ENCODE peak calls at places on chromosomes 1 and 21, in eight cellular contexts. One of them, this sample, is unnamed.

GRCh38 chr1:66931548-66932124 is 6.8 kb downstream of the MIER1 start:
- DNase-seq in activated naive CD4-positive, alpha-beta T cell treated with Interleukin-2 at 50 U/mL for 16 hours: no peak
- DNase-seq in stimulated activated CD8-positive, alpha-beta memory T cell treated with anti-CD3 and anti-CD28 coated beads, Interleukin-4, amount 100 ng/mL, for 1 hour: no peak
- DNase-seq in stimulated activated CD4-positive, alpha-beta T cell treated with anti-CD3 and anti-CD28 coated beads, Interleukin-2, amount 100 ng/mL, for 24 hours: no peak
- DNase-seq in fibroblast of gingiva: no peak
- DNase-seq in nephron progenitor cell: no peak
- DNase-seq in lung microvascular endothelial cell: peak; percentile 25
- DNase-seq in PC-3: no peak
- DNase-seq in this sample: no peak

GRCh38 chr1:110610084-110610483 is 3.9 kb upstream of the KCNA2 start:
- DNase-seq in stimulated activated CD8-positive, alpha-beta memory T cell treated with anti-CD3 and anti-CD28 coated beads, Interleukin-4, amount 100 ng/mL, for 1 hour: no peak
- DNase-seq in fibroblast of gingiva: no peak
- DNase-seq in nephron progenitor cell: no peak
- DNase-seq in activated naive CD4-positive, alpha-beta T cell treated with Interleukin-2 at 50 U/mL for 16 hours: no peak
- DNase-seq in lung microvascular endothelial cell: no peak
- DNase-seq in stimulated activated CD4-positive, alpha-beta T cell treated with anti-CD3 and anti-CD28 coated beads, Interleukin-2, amount 100 ng/mL, for 24 hours: no peak
- DNase-seq in PC-3: no peak
- DNase-seq in this sample: no peak

GRCh38 chr1:189606795-189607476 is 870.7 kb downstream of the BRINP3 start:
- DNase-seq in stimulated activated CD4-positive, alpha-beta T cell treated with anti-CD3 and anti-CD28 coated beads, Interleukin-2, amount 100 ng/mL, for 24 hours: no peak
- DNase-seq in fibroblast of gingiva: peak; percentile 1
- DNase-seq in stimulated activated CD8-positive, alpha-beta memory T cell treated with anti-CD3 and anti-CD28 coated beads, Interleukin-4, amount 100 ng/mL, for 1 hour: no peak
- DNase-seq in lung microvascular endothelial cell: no peak
- DNase-seq in nephron progenitor cell: no peak
- DNase-seq in PC-3: peak; percentile 88
- DNase-seq in activated naive CD4-positive, alpha-beta T cell treated with Interleukin-2 at 50 U/mL for 16 hours: no peak
- DNase-seq in this sample: no peak

GRCh38 chr1:206890125-206890637 is 7.1 kb upstream of the IL24 start:
- DNase-seq in lung microvascular endothelial cell: peak; percentile 43
- DNase-seq in stimulated activated CD4-positive, alpha-beta T cell treated with anti-CD3 and anti-CD28 coated beads, Interleukin-2, amount 100 ng/mL, for 24 hours: peak; percentile 31
- DNase-seq in PC-3: peak; percentile 99
- DNase-seq in nephron progenitor cell: no peak
- DNase-seq in activated naive CD4-positive, alpha-beta T cell treated with Interleukin-2 at 50 U/mL for 16 hours: no peak
- DNase-seq in stimulated activated CD8-positive, alpha-beta memory T cell treated with anti-CD3 and anti-CD28 coated beads, Interleukin-4, amount 100 ng/mL, for 1 hour: no peak
- DNase-seq in fibroblast of gingiva: peak; percentile 45
- DNase-seq in this sample: no peak

GRCh38 chr21:42026072-42026415 is 15.9 kb upstream of the ZBTB21 start:
- DNase-seq in stimulated activated CD8-positive, alpha-beta memory T cell treated with anti-CD3 and anti-CD28 coated beads, Interleukin-4, amount 100 ng/mL, for 1 hour: no peak
- DNase-seq in nephron progenitor cell: no peak
- DNase-seq in lung microvascular endothelial cell: no peak
- DNase-seq in activated naive CD4-positive, alpha-beta T cell treated with Interleukin-2 at 50 U/mL for 16 hours: no peak
- DNase-seq in PC-3: no peak
- DNase-seq in stimulated activated CD4-positive, alpha-beta T cell treated with anti-CD3 and anti-CD28 coated beads, Interleukin-2, amount 100 ng/mL, for 24 hours: no peak
- DNase-seq in fibroblast of gingiva: no peak
- DNase-seq in this sample: no peak

GRCh38 chr1:173097001-173097400 is 46.3 kb upstream of the TNFSF18 start:
- DNase-seq in activated naive CD4-positive, alpha-beta T cell treated with Interleukin-2 at 50 U/mL for 16 hours: no peak
- DNase-seq in nephron progenitor cell: no peak
- DNase-seq in fibroblast of gingiva: no peak
- DNase-seq in PC-3: peak; percentile 82
- DNase-seq in lung microvascular endothelial cell: no peak
- DNase-seq in stimulated activated CD8-positive, alpha-beta memory T cell treated with anti-CD3 and anti-CD28 coated beads, Interleukin-4, amount 100 ng/mL, for 1 hour: no peak
- DNase-seq in stimulated activated CD4-positive, alpha-beta T cell treated with anti-CD3 and anti-CD28 coated beads, Interleukin-2, amount 100 ng/mL, for 24 hours: no peak
- DNase-seq in this sample: no peak

GRCh38 chr1:97849350-97850339 is 71.2 kb downstream of the DPYD start:
- DNase-seq in stimulated activated CD4-positive, alpha-beta T cell treated with anti-CD3 and anti-CD28 coated beads, Interleukin-2, amount 100 ng/mL, for 24 hours: no peak
- DNase-seq in fibroblast of gingiva: peak; percentile 66
- DNase-seq in stimulated activated CD8-positive, alpha-beta memory T cell treated with anti-CD3 and anti-CD28 coated beads, Interleukin-4, amount 100 ng/mL, for 1 hour: no peak
- DNase-seq in activated naive CD4-positive, alpha-beta T cell treated with Interleukin-2 at 50 U/mL for 16 hours: no peak
- DNase-seq in PC-3: peak; percentile 83
- DNase-seq in lung microvascular endothelial cell: no peak
- DNase-seq in nephron progenitor cell: no peak
- DNase-seq in this sample: no peak

GRCh38 chr1:44359234-44359937 is 4.3 kb upstream of the ERI3 start:
- DNase-seq in nephron progenitor cell: peak; percentile 29
- DNase-seq in activated naive CD4-positive, alpha-beta T cell treated with Interleukin-2 at 50 U/mL for 16 hours: no peak
- DNase-seq in PC-3: peak; percentile 50
- DNase-seq in stimulated activated CD8-positive, alpha-beta memory T cell treated with anti-CD3 and anti-CD28 coated beads, Interleukin-4, amount 100 ng/mL, for 1 hour: no peak
- DNase-seq in stimulated activated CD4-positive, alpha-beta T cell treated with anti-CD3 and anti-CD28 coated beads, Interleukin-2, amount 100 ng/mL, for 24 hours: no peak
- DNase-seq in fibroblast of gingiva: no peak
- DNase-seq in lung microvascular endothelial cell: no peak
- DNase-seq in this sample: no peak

GRCh38 chr1:218467101-218467728 is 122.1 kb downstream of the TGFB2 start:
- DNase-seq in stimulated activated CD4-positive, alpha-beta T cell treated with anti-CD3 and anti-CD28 coated beads, Interleukin-2, amount 100 ng/mL, for 24 hours: no peak
- DNase-seq in lung microvascular endothelial cell: no peak
- DNase-seq in activated naive CD4-positive, alpha-beta T cell treated with Interleukin-2 at 50 U/mL for 16 hours: no peak
- DNase-seq in PC-3: no peak
- DNase-seq in stimulated activated CD8-positive, alpha-beta memory T cell treated with anti-CD3 and anti-CD28 coated beads, Interleukin-4, amount 100 ng/mL, for 1 hour: no peak
- DNase-seq in fibroblast of gingiva: peak; percentile 88
- DNase-seq in nephron progenitor cell: no peak
- DNase-seq in this sample: no peak

GRCh38 chr1:220734571-220735326 is 13.4 kb upstream of the MTARC2 start:
- DNase-seq in fibroblast of gingiva: peak; percentile 63
- DNase-seq in activated naive CD4-positive, alpha-beta T cell treated with Interleukin-2 at 50 U/mL for 16 hours: no peak
- DNase-seq in nephron progenitor cell: no peak
- DNase-seq in stimulated activated CD4-positive, alpha-beta T cell treated with anti-CD3 and anti-CD28 coated beads, Interleukin-2, amount 100 ng/mL, for 24 hours: no peak
- DNase-seq in lung microvascular endothelial cell: peak; percentile 84
- DNase-seq in stimulated activated CD8-positive, alpha-beta memory T cell treated with anti-CD3 and anti-CD28 coated beads, Interleukin-4, amount 100 ng/mL, for 1 hour: no peak
- DNase-seq in PC-3: peak; percentile 93
- DNase-seq in this sample: no peak

GRCh38 chr1:13597166-13597565 is 13.5 kb downstream of the PDPN start:
- DNase-seq in stimulated activated CD4-positive, alpha-beta T cell treated with anti-CD3 and anti-CD28 coated beads, Interleukin-2, amount 100 ng/mL, for 24 hours: no peak
- DNase-seq in fibroblast of gingiva: no peak
- DNase-seq in activated naive CD4-positive, alpha-beta T cell treated with Interleukin-2 at 50 U/mL for 16 hours: no peak
- DNase-seq in stimulated activated CD8-positive, alpha-beta memory T cell treated with anti-CD3 and anti-CD28 coated beads, Interleukin-4, amount 100 ng/mL, for 1 hour: no peak
- DNase-seq in nephron progenitor cell: no peak
- DNase-seq in lung microvascular endothelial cell: no peak
- DNase-seq in PC-3: peak; percentile 9
- DNase-seq in this sample: no peak

GRCh38 chr1:107789817-107790609 is 175.0 kb downstream of the VAV3 start:
- DNase-seq in stimulated activated CD8-positive, alpha-beta memory T cell treated with anti-CD3 and anti-CD28 coated beads, Interleukin-4, amount 100 ng/mL, for 1 hour: no peak
- DNase-seq in stimulated activated CD4-positive, alpha-beta T cell treated with anti-CD3 and anti-CD28 coated beads, Interleukin-2, amount 100 ng/mL, for 24 hours: no peak
- DNase-seq in lung microvascular endothelial cell: no peak
- DNase-seq in PC-3: no peak
- DNase-seq in fibroblast of gingiva: no peak
- DNase-seq in activated naive CD4-positive, alpha-beta T cell treated with Interleukin-2 at 50 U/mL for 16 hours: no peak
- DNase-seq in nephron progenitor cell: no peak
- DNase-seq in this sample: no peak

GRCh38 chr1:106961671-106962070 is 94.8 kb upstream of the PRMT6 start:
- DNase-seq in fibroblast of gingiva: no peak
- DNase-seq in nephron progenitor cell: no peak
- DNase-seq in stimulated activated CD4-positive, alpha-beta T cell treated with anti-CD3 and anti-CD28 coated beads, Interleukin-2, amount 100 ng/mL, for 24 hours: no peak
- DNase-seq in activated naive CD4-positive, alpha-beta T cell treated with Interleukin-2 at 50 U/mL for 16 hours: no peak
- DNase-seq in stimulated activated CD8-positive, alpha-beta memory T cell treated with anti-CD3 and anti-CD28 coated beads, Interleukin-4, amount 100 ng/mL, for 1 hour: no peak
- DNase-seq in PC-3: no peak
- DNase-seq in lung microvascular endothelial cell: no peak
- DNase-seq in this sample: no peak

GRCh38 chr1:51417496-51418383 is 87.4 kb upstream of the TTC39A start:
- DNase-seq in lung microvascular endothelial cell: no peak
- DNase-seq in PC-3: no peak
- DNase-seq in fibroblast of gingiva: no peak
- DNase-seq in nephron progenitor cell: no peak
- DNase-seq in stimulated activated CD4-positive, alpha-beta T cell treated with anti-CD3 and anti-CD28 coated beads, Interleukin-2, amount 100 ng/mL, for 24 hours: no peak
- DNase-seq in activated naive CD4-positive, alpha-beta T cell treated with Interleukin-2 at 50 U/mL for 16 hours: no peak
- DNase-seq in stimulated activated CD8-positive, alpha-beta memory T cell treated with anti-CD3 and anti-CD28 coated beads, Interleukin-4, amount 100 ng/mL, for 1 hour: no peak
- DNase-seq in this sample: no peak

GRCh38 chr1:156281281-156282142 is 1.1 kb downstream of the SMG5 start:
- DNase-seq in activated naive CD4-positive, alpha-beta T cell treated with Interleukin-2 at 50 U/mL for 16 hours: peak; percentile 59
- DNase-seq in PC-3: peak; percentile 44
- DNase-seq in lung microvascular endothelial cell: peak; percentile 49
- DNase-seq in stimulated activated CD8-positive, alpha-beta memory T cell treated with anti-CD3 and anti-CD28 coated beads, Interleukin-4, amount 100 ng/mL, for 1 hour: no peak
- DNase-seq in stimulated activated CD4-positive, alpha-beta T cell treated with anti-CD3 and anti-CD28 coated beads, Interleukin-2, amount 100 ng/mL, for 24 hours: peak; percentile 57
- DNase-seq in nephron progenitor cell: no peak
- DNase-seq in fibroblast of gingiva: peak; percentile 29
- DNase-seq in this sample: peak; percentile 64

GRCh38 chr1:26539722-26540121 is 10.2 kb downstream of the RPS6KA1 start:
- DNase-seq in PC-3: no peak
- DNase-seq in nephron progenitor cell: no peak
- DNase-seq in lung microvascular endothelial cell: no peak
- DNase-seq in stimulated activated CD4-positive, alpha-beta T cell treated with anti-CD3 and anti-CD28 coated beads, Interleukin-2, amount 100 ng/mL, for 24 hours: no peak
- DNase-seq in stimulated activated CD8-positive, alpha-beta memory T cell treated with anti-CD3 and anti-CD28 coated beads, Interleukin-4, amount 100 ng/mL, for 1 hour: no peak
- DNase-seq in activated naive CD4-positive, alpha-beta T cell treated with Interleukin-2 at 50 U/mL for 16 hours: no peak
- DNase-seq in fibroblast of gingiva: no peak
- DNase-seq in this sample: no peak

GRCh38 chr21:41133896-41134522 is 34.0 kb upstream of the BACE2 start:
- DNase-seq in lung microvascular endothelial cell: peak; percentile 74
- DNase-seq in fibroblast of gingiva: peak; percentile 33
- DNase-seq in nephron progenitor cell: peak; percentile 19
- DNase-seq in activated naive CD4-positive, alpha-beta T cell treated with Interleukin-2 at 50 U/mL for 16 hours: no peak
- DNase-seq in stimulated activated CD4-positive, alpha-beta T cell treated with anti-CD3 and anti-CD28 coated beads, Interleukin-2, amount 100 ng/mL, for 24 hours: no peak
- DNase-seq in stimulated activated CD8-positive, alpha-beta memory T cell treated with anti-CD3 and anti-CD28 coated beads, Interleukin-4, amount 100 ng/mL, for 1 hour: no peak
- DNase-seq in PC-3: peak; percentile 53
- DNase-seq in this sample: no peak

GRCh38 chr1:83845437-83846071 is 153.4 kb downstream of the TTLL7 start:
- DNase-seq in stimulated activated CD4-positive, alpha-beta T cell treated with anti-CD3 and anti-CD28 coated beads, Interleukin-2, amount 100 ng/mL, for 24 hours: no peak
- DNase-seq in nephron progenitor cell: no peak
- DNase-seq in fibroblast of gingiva: peak; percentile 79
- DNase-seq in stimulated activated CD8-positive, alpha-beta memory T cell treated with anti-CD3 and anti-CD28 coated beads, Interleukin-4, amount 100 ng/mL, for 1 hour: no peak
- DNase-seq in lung microvascular endothelial cell: no peak
- DNase-seq in PC-3: no peak
- DNase-seq in activated naive CD4-positive, alpha-beta T cell treated with Interleukin-2 at 50 U/mL for 16 hours: no peak
- DNase-seq in this sample: no peak

GRCh38 chr1:23194119-23194984 is 22.9 kb downstream of the HTR1D start:
- DNase-seq in nephron progenitor cell: no peak
- DNase-seq in activated naive CD4-positive, alpha-beta T cell treated with Interleukin-2 at 50 U/mL for 16 hours: no peak
- DNase-seq in lung microvascular endothelial cell: no peak
- DNase-seq in PC-3: peak; percentile 77
- DNase-seq in stimulated activated CD8-positive, alpha-beta memory T cell treated with anti-CD3 and anti-CD28 coated beads, Interleukin-4, amount 100 ng/mL, for 1 hour: no peak
- DNase-seq in stimulated activated CD4-positive, alpha-beta T cell treated with anti-CD3 and anti-CD28 coated beads, Interleukin-2, amount 100 ng/mL, for 24 hours: no peak
- DNase-seq in fibroblast of gingiva: peak; percentile 76
- DNase-seq in this sample: no peak

GRCh38 chr1:93753766-93754763 is 72.4 kb upstream of the BCAR3 start:
- DNase-seq in nephron progenitor cell: no peak
- DNase-seq in lung microvascular endothelial cell: peak; percentile 83
- DNase-seq in stimulated activated CD8-positive, alpha-beta memory T cell treated with anti-CD3 and anti-CD28 coated beads, Interleukin-4, amount 100 ng/mL, for 1 hour: no peak
- DNase-seq in stimulated activated CD4-positive, alpha-beta T cell treated with anti-CD3 and anti-CD28 coated beads, Interleukin-2, amount 100 ng/mL, for 24 hours: no peak
- DNase-seq in activated naive CD4-positive, alpha-beta T cell treated with Interleukin-2 at 50 U/mL for 16 hours: no peak
- DNase-seq in fibroblast of gingiva: peak; percentile 85
- DNase-seq in PC-3: peak; percentile 80
- DNase-seq in this sample: no peak

GRCh38 chr1:241077386-241078147 is 279.4 kb downstream of the RGS7 start:
- DNase-seq in stimulated activated CD4-positive, alpha-beta T cell treated with anti-CD3 and anti-CD28 coated beads, Interleukin-2, amount 100 ng/mL, for 24 hours: no peak
- DNase-seq in nephron progenitor cell: no peak
- DNase-seq in lung microvascular endothelial cell: no peak
- DNase-seq in activated naive CD4-positive, alpha-beta T cell treated with Interleukin-2 at 50 U/mL for 16 hours: no peak
- DNase-seq in stimulated activated CD8-positive, alpha-beta memory T cell treated with anti-CD3 and anti-CD28 coated beads, Interleukin-4, amount 100 ng/mL, for 1 hour: no peak
- DNase-seq in PC-3: no peak
- DNase-seq in fibroblast of gingiva: peak; percentile 3
- DNase-seq in this sample: no peak

This sample was measured in activated naive CD8-positive, alpha-beta T cell treated with anti-CD3 and anti-CD28 coated beads, Interleukin-2, amount 50 U/mL, for 24 hours.